ENCODE peak calls at places on chromosomes 16 and 17, in six cellular contexts. S is HL-60, T is K562, A is SK-N-SH, M is GM12878, J is HepG2. F is an unnamed sample.
A peak's percentile ranks its signal among the peaks of the same experiment; 100 is the strongest.

GRCh38 chr16:82045471-82046178 is 10.6 kb downstream of the HSD17B2 start:
- DNase-seq in M (no peak), A (no peak), S (no peak), J (no peak), T (no peak), F (no peak)

GRCh38 chr16:12794486-12795399 is 8.9 kb downstream of the CPPED1 start:
- DNase-seq in T (peak; percentile 26), M (no peak), A (no peak), S (no peak), J (no peak), F (no peak)

GRCh38 chr17:34797724-34798123 is 163.5 kb downstream of the CCT6B start:
- DNase-seq in A (no peak), S (peak; percentile 4), J (peak; percentile 6), M (no peak), T (peak; percentile 75), F (peak; percentile 87)

GRCh38 chr17:80388175-80388574 is 26.8 kb upstream of the ENDOV start:
- DNase-seq in T (no peak), A (peak; percentile 32), J (no peak), S (no peak), M (no peak), F (no peak)

GRCh38 chr17:34673995-34674900 is 94.9 kb downstream of the TMEM132E start:
- DNase-seq in S (no peak), J (no peak), A (no peak), M (no peak), T (no peak), F (no peak)

GRCh38 chr16:56671706-56672105 is 2.1 kb downstream of the MT1H start:
- DNase-seq in A (no peak), T (no peak), M (no peak), S (no peak), J (no peak), F (no peak)

GRCh38 chr17:22266231-22266630 is 573.9 kb downstream of the KCNJ18 start:
- DNase-seq in S (no peak), T (peak; percentile 53), A (peak; percentile 71), M (no peak), J (no peak), F (no peak)

GRCh38 chr17:49690256-49690655 is 12.4 kb upstream of the SPOP start:
- DNase-seq in A (no peak), S (no peak), T (no peak), J (no peak), M (no peak), F (no peak)

GRCh38 chr17:58120195-58120822 is 27.9 kb upstream of the OR4D1 start:
- DNase-seq in M (no peak), A (no peak), S (peak; percentile 24), T (peak; percentile 49), J (peak; percentile 56), F (peak; percentile 59)

GRCh38 chr17:34245496-34245895 is 9.6 kb upstream of the CCL2 start:
- DNase-seq in A (no peak), J (no peak), M (no peak), T (no peak), S (no peak), F (no peak)

GRCh38 chr17:45043268-45043681 is 8.2 kb downstream of the DCAKD start:
- DNase-seq in S (no peak), M (no peak), J (no peak), T (no peak), A (peak; percentile 33), F (no peak)

GRCh38 chr17:57136355-57136754 is 51.3 kb downstream of the AKAP1 start:
- DNase-seq in J (no peak), S (no peak), T (no peak), A (no peak), M (no peak), F (no peak)

GRCh38 chr17:79984045-79984840 is 51.4 kb downstream of the TBC1D16 start:
- DNase-seq in M (no peak), A (no peak), T (no peak), J (no peak), S (no peak), F (no peak)

GRCh38 chr17:71869833-71870545 is 250.8 kb upstream of the SOX9 start:
- DNase-seq in S (no peak), T (no peak), J (no peak), A (no peak), M (no peak), F (no peak)

GRCh38 chr17:72725432-72726068 is 366.9 kb downstream of the SLC39A11 start:
- DNase-seq in A (peak; percentile 78), T (peak; percentile 73), J (peak; percentile 66), S (peak; percentile 65), M (no peak), F (peak; percentile 71)

GRCh38 chr17:81295678-81296381 is 723 bp upstream of the SLC38A10 start:
- DNase-seq in A (peak; percentile 72), T (no peak), M (no peak), J (peak; percentile 53), S (no peak), F (no peak)

GRCh38 chr17:21201302-21201602 is 12.7 kb downstream of the TMEM11 start:
- DNase-seq in J (no peak), A (peak; percentile 87), M (no peak), S (no peak), T (no peak), F (no peak)

GRCh38 chr17:29034510-29034909 is 8.4 kb upstream of the PIPOX start:
- DNase-seq in T (no peak), J (no peak), S (no peak), M (no peak), A (no peak), F (no peak)

GRCh38 chr16:70688266-70688742 is 2.5 kb upstream of the MTSS2 start:
- DNase-seq in T (no peak), A (peak; percentile 77), S (no peak), M (no peak), J (no peak), F (no peak)

GRCh38 chr17:27360507-27360906 is 66.6 kb downstream of the WSB1 start:
- DNase-seq in M (no peak), S (no peak), A (no peak), T (no peak), J (no peak), F (no peak)

DNA sequence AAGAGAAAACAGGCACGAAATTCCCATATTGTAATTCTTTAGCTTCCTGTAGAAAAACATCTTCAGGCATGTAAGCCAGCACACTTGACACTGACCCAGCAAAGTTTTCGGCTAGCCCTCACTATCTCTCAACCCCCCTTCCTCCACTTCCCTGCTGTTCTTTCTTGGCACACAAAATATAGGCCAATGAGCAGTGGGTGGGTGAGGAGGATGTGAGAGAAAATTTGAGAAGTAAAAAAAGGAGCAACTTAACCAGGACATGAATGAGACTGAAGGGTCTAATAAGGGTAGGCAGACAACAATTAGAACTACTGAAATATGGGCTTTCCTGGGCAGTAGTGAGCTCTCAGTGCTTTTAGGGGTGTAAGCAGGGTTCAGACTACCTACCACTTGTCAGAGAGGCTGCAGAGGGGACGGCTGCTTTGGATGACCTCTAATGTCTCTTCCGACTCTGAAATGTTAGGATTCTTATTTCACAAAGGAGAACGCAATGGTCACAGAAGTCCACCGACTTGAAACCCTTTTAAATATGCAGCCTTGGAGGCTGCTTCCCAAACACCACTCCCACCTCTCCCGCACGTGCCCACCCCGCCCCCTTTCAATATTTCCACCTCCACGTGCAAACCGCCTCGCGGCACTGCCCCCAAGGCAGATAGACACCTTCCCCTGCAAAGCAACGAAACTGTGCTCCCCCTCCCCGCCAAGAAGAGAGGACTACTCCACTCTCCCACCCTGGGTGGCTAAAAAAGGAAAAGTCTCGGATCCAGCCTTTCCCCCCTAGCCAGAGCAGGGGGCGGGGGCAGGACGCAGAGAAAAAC is 884 bp downstream of the MBTD1 start:
- DNase-seq in T (peak; percentile 50), A (no peak), J (peak; percentile 39), M (no peak), S (peak; percentile 41), F (no peak)
- TF ChIP-seq GABPA in T (no peak), A (no peak), J (no peak), M (no peak), S (no peak), F (no peak)

GRCh38 chr16:88558457-88559442 is 11.5 kb upstream of the ZC3H18 start:
- DNase-seq in S (no peak), T (peak; percentile 83), A (peak; percentile 86), J (peak; percentile 82), M (no peak), F (no peak)

GRCh38 chr16:88566158-88566557 is 4.0 kb upstream of the ZC3H18 start:
- DNase-seq in A (no peak), T (no peak), M (no peak), J (no peak), S (no peak), F (no peak)

GRCh38 chr16:88556294-88556988 is 13.8 kb upstream of the ZC3H18 start:
- DNase-seq in M (no peak), S (no peak), A (no peak), J (no peak), T (no peak), F (no peak)

GRCh38 chr16:88560722-88561484 is 9.3 kb upstream of the ZC3H18 start:
- DNase-seq in M (no peak), S (no peak), A (no peak), T (peak; percentile 64), J (peak; percentile 44), F (peak; percentile 74)

DNA sequence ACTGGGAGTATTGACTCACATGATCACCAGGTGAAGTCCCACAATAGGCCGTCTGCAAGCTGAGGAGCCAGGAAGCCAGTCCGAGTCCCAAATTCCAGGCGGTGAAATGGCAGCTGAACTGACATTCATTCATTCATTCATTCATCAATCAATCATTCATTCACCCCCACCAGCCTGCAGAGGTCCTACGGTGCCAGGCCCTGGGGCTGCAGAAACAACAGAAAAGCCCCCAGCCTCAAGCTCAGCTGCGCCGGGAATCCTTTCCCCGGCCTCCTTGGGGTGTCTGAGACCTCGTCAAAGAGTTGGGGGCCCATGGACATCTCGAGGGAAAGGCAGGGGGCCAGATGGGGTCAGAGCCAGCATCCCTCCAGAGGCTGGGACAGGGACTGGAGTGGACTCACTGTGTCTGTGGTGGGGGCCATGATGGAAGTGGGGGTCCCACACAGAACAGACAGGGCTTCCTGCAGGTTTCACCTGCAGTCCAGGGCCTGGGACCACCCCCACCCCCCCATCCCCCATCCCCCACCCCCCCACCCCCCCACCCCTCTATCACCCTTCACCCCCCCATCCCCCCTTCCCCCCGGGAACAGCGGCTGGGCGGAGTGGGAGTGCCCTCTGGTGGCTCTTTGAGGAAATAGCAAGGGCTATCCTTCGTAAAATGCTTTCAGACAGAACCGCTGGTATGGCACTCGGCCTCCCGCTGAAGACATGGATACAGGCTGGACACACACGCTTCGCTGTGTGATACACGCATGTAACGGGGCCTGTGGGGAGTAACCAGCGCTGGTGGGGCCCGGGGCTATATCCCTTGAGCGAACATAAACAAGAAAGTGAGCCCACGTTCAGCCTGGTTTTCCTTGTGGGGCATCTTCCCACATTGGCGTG is 8.5 kb upstream of the ZC3H18 start:
- DNase-seq in A (peak; percentile 91), T (peak; percentile 80), J (no peak), M (no peak), S (no peak), F (no peak)
- TF ChIP-seq GABPA in A (no peak), T (no peak), J (no peak), M (no peak), S (no peak), F (no peak)

GRCh38 chr17:20010099-20010863 is 1.1 kb downstream of the SPECC1 start:
- DNase-seq in T (peak; percentile 32), A (peak; percentile 64), J (peak; percentile 33), M (no peak), S (no peak), F (no peak)
- TF ChIP-seq GABPA in T (no peak), A (no peak), J (no peak), M (no peak), S (no peak), F (no peak)

DNA sequence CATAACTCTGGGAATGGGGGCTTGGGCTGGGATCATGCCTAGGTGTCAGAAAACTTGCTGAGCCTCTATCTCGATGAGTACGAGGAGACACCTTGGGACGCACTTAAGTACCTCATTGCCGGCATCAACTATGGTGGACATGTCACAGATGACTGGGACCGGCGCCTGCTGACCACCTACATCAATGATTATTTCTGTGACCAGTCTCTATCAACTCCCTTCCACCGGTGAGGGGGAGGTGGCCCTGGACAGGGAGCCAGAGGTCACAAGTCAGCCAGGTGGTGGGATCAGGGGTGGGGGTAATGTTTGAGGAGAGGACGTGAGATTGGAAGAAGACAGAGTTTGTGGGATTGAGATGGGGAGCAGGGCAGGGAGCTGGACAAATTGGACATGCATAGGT is 3.4 kb upstream of the KDM6B start:
- DNase-seq in M (no peak), S (no peak), T (no peak), A (no peak), J (no peak), F (no peak)
- TF ChIP-seq GABPA in M (no peak), S (no peak), T (no peak), A (no peak), J (no peak), F (no peak)

F was measured in H1.